ENCODE peak calls at places on chromosomes 3 and 15, in seven cellular contexts. D, V, H, X, A, I and U are unnamed samples.

GRCh38 chr3:80355144-80355543 is 587.3 kb upstream of the ROBO1 start:
- ATAC-seq in D (no peak), V (no peak), H (no peak), X (no peak), A (no peak), I (no peak), U (no peak)

GRCh38 chr3:25944328-25944727 is 154.4 kb downstream of the OXSM start:
- ATAC-seq in D (no peak), V (no peak), H (no peak), X (no peak), A (no peak), I (no peak), U (no peak)

GRCh38 chr3:155889952-155890351 is 19.5 kb downstream of the GMPS start:
- ATAC-seq in D (no peak), V (no peak), H (no peak), X (no peak), A (no peak), I (no peak), U (no peak)

GRCh38 chr3:102102394-102102793 is 253.1 kb downstream of the NFKBIZ start:
- ATAC-seq in D (no peak), V (no peak), H (no peak), X (no peak), A (no peak), I (no peak), U (no peak)

GRCh38 chr3:98692787-98693473 is 70.2 kb upstream of the ST3GAL6 start:
- ATAC-seq in D (no peak), V (peak; percentile 90), H (no peak), X (no peak), A (no peak), I (no peak), U (no peak)

GRCh38 chr3:158912188-158912587 is 110.3 kb downstream of the MFSD1 start:
- ATAC-seq in D (no peak), V (no peak), H (peak; percentile 67), X (no peak), A (no peak), I (no peak), U (no peak)

GRCh38 chr15:36590838-36591237 is 11.4 kb downstream of the CDIN1 start:
- ATAC-seq in D (peak; percentile 78), V (no peak), H (no peak), X (peak; percentile 77), A (peak; percentile 84), I (no peak), U (no peak)

GRCh38 chr3:42263354-42264346 is 2.3 kb downstream of the CCK start:
- ATAC-seq in D (no peak), V (no peak), H (peak; percentile 86), X (peak; percentile 84), A (peak; percentile 80), I (no peak), U (no peak)

GRCh38 chr3:186971578-186971977 is 41.3 kb downstream of the ST6GAL1 start:
- ATAC-seq in D (no peak), V (no peak), H (no peak), X (no peak), A (no peak), I (no peak), U (peak; percentile 49)

GRCh38 chr15:92492556-92492955 is 98.9 kb downstream of the ST8SIA2 start:
- ATAC-seq in D (no peak), V (no peak), H (no peak), X (no peak), A (no peak), I (no peak), U (no peak)

GRCh38 chr15:72599855-72600464 is 54.5 kb upstream of the GOLGA6B start:
- ATAC-seq in D (peak; percentile 80), V (peak; percentile 71), H (peak; percentile 42), X (peak; percentile 86), A (peak; percentile 89), I (no peak), U (no peak)

GRCh38 chr3:23685484-23686258 is 120.1 kb upstream of the UBE2E1 start:
- ATAC-seq in D (no peak), V (peak; percentile 95), H (no peak), X (peak; percentile 92), A (peak; percentile 98), I (peak; percentile 85), U (peak; percentile 94)

GRCh38 chr15:67030036-67030762 is 35.2 kb upstream of the SMAD3 start:
- ATAC-seq in D (no peak), V (peak; percentile 89), H (peak; percentile 80), X (peak; percentile 33), A (no peak), I (no peak), U (no peak)

GRCh38 chr15:52383100-52383588 is 87.5 kb upstream of the MYO5C start:
- ATAC-seq in D (peak; percentile 67), V (no peak), H (no peak), X (no peak), A (no peak), I (no peak), U (no peak)

GRCh38 chr3:149506965-149507364 is 32.5 kb downstream of the TM4SF4 start:
- ATAC-seq in D (no peak), V (no peak), H (no peak), X (no peak), A (peak; percentile 12), I (no peak), U (no peak)

GRCh38 chr3:36394176-36394575 is 13.9 kb downstream of the STAC start:
- ATAC-seq in D (no peak), V (no peak), H (no peak), X (no peak), A (no peak), I (no peak), U (no peak)

GRCh38 chr3:25568525-25569078 is 96.1 kb downstream of the TOP2B start:
- ATAC-seq in D (no peak), V (no peak), H (no peak), X (no peak), A (no peak), I (no peak), U (peak; percentile 29)

GRCh38 chr3:120427201-120427600 is 23.6 kb downstream of the FSTL1 start:
- ATAC-seq in D (no peak), V (no peak), H (no peak), X (no peak), A (no peak), I (no peak), U (no peak)

GRCh38 chr3:155745795-155746550 is 1.1 kb upstream of the PLCH1 start:
- ATAC-seq in D (no peak), V (peak; percentile 49), H (peak; percentile 68), X (peak; percentile 63), A (peak; percentile 48), I (peak; percentile 62), U (peak; percentile 34)

GRCh38 chr15:79122943-79123342 is 32.4 kb upstream of the RASGRF1 start:
- ATAC-seq in D (no peak), V (no peak), H (no peak), X (no peak), A (no peak), I (no peak), U (no peak)

GRCh38 chr15:60272623-60273022 is 125.2 kb downstream of the ANXA2 start:
- ATAC-seq in D (no peak), V (peak; percentile 44), H (peak; percentile 42), X (no peak), A (no peak), I (no peak), U (no peak)
- TF ChIP-seq CTCF in D (no peak), V (peak; percentile 15), H (peak; percentile 65), X (no peak), A (peak; percentile 26), I (no peak), U (no peak)

GRCh38 chr3:45688194-45688881 is 858 bp upstream of the SACM1L start:
- ATAC-seq in D (peak; percentile 48), V (peak; percentile 37), H (peak; percentile 53), X (no peak), A (peak; percentile 47), I (no peak), U (no peak)
- TF ChIP-seq POLR2AphosphoS5 in D (no peak), V (no peak), H (no peak), X (no peak), A (no peak), I (no peak), U (no peak)

DNA sequence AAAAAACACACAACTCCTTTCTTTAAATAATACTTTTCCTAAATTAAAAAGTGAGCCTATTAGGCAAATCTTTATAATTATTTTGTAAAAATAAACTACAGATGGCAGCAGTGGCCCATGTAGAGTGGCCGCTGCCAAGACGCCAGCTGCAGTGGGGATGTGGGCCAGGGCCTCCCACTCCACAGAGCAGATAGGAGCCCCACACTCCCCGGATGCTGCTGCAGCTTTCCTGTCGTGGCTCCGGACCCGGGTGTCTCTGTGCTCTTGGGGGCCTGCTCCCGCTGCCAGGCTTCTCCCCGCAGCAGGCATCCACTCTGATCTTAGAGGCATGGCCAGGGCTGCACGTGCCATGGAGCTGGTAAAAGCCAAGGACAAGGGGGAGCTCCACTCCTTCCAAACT is 67.5 kb downstream of the PROS1 start:
- ATAC-seq in D (no peak), V (peak; percentile 43), H (no peak), X (no peak), A (no peak), I (peak; percentile 26), U (no peak)
- TF ChIP-seq CTCF in D (no peak), V (no peak), H (peak; percentile 10), X (no peak), A (no peak), I (no peak), U (no peak)

DNA sequence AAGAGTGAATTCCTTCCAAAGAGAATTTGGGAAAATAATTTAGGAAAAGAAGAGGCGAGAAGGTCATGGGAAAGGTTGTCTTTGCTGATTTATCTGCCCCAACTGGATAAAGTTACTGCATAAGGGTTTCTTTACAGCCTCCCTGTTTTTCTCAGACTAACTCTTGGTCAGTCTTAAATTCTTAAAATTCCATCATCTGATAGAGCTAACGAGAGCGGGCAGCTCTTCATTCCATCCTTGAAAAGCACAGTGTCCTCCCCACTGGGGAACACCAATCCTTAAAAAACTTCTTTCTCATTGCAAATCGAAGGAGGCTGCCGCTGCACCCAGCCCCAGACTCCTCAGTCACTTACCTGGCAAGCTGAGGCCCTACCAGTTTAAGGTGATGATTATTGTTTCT is 107.2 kb downstream of the PGPEP1L start:
- ATAC-seq in D (no peak), V (no peak), H (peak; percentile 67), X (no peak), A (no peak), I (no peak), U (no peak)
- TF ChIP-seq POLR2AphosphoS5 in D (no peak), V (no peak), H (no peak), X (no peak), A (no peak), I (no peak), U (no peak)

GRCh38 chr3:71689305-71689704 is 35.9 kb downstream of the EIF4E3 start:
- ATAC-seq in D (peak; percentile 70), V (no peak), H (peak; percentile 52), X (no peak), A (no peak), I (no peak), U (no peak)
- TF ChIP-seq CTCF in D (no peak), V (no peak), H (no peak), X (no peak), A (no peak), I (no peak), U (no peak)